ENCODE peak calls at places on chromosomes 13 and 19, in four cellular contexts. N is dermis microvascular lymphatic vessel endothelial cell, R is heart left ventricle, C is psoas muscle. L is an unnamed sample.

GRCh38 chr13:106182404-106182803 is 353.1 kb downstream of the EFNB2 start:
- DNase-seq in R (no peak), N (peak; percentile 29), C (no peak), L (no peak)

GRCh38 chr19:45010306-45010705 is 9.0 kb downstream of the RELB start:
- DNase-seq in N (no peak), C (no peak), R (no peak), L (no peak)

GRCh38 chr13:89812856-89813255 is 1534.6 kb upstream of the MIR17HG start:
- DNase-seq in N (peak; percentile 79), C (no peak), R (no peak), L (no peak)

GRCh38 chr19:13164370-13165090 is 14.3 kb downstream of the IER2 start:
- DNase-seq in C (peak; percentile 78), R (peak; percentile 91), N (peak; percentile 85), L (peak; percentile 78)

GRCh38 chr19:35656700-35657099 is 8.6 kb downstream of the COX6B1 start:
- DNase-seq in N (no peak), C (no peak), R (no peak), L (no peak)

GRCh38 chr13:76454991-76455390 is 431.2 kb downstream of the KCTD12 start:
- DNase-seq in C (no peak), R (no peak), N (no peak), L (no peak)

GRCh38 chr19:42129399-42130253 is 2.6 kb downstream of the POU2F2 start:
- DNase-seq in N (no peak), C (peak; percentile 61), R (no peak), L (no peak)

GRCh38 chr19:8686549-8686948 is 12.0 kb downstream of the ACTL9 start:
- DNase-seq in R (no peak), C (no peak), N (no peak), L (no peak)

GRCh38 chr19:8320564-8321066 is 560 bp downstream of the NDUFA7 start:
- DNase-seq in N (no peak), C (no peak), R (peak; percentile 30), L (no peak)